ENCODE peak calls at places on chromosomes 5 and 9, in five cellular contexts. One of them, this sample, is unnamed.

GRCh38 chr5:73435640-73436534 is 12.7 kb downstream of the FOXD1 start:
- DNase-seq in activated effector memory CD4-positive, alpha-beta T cell treated with anti-CD3 and anti-CD28 coated beads, Interleukin-2, amount 50 U/mL, for 16 hours: no peak
- DNase-seq in GM10248: no peak
- DNase-seq in COLO829: no peak
- DNase-seq in Calu3: no peak
- DNase-seq in this sample: no peak

GRCh38 chr5:96146675-96147074 is 185.0 kb upstream of the ELL2 start:
- DNase-seq in Calu3: no peak
- DNase-seq in activated effector memory CD4-positive, alpha-beta T cell treated with anti-CD3 and anti-CD28 coated beads, Interleukin-2, amount 50 U/mL, for 16 hours: no peak
- DNase-seq in COLO829: no peak
- DNase-seq in GM10248: peak; percentile 22
- DNase-seq in this sample: no peak

GRCh38 chr9:14312721-14313377 is 1.1 kb downstream of the NFIB start:
- DNase-seq in COLO829: no peak
- DNase-seq in GM10248: peak; percentile 14
- DNase-seq in Calu3: no peak
- DNase-seq in activated effector memory CD4-positive, alpha-beta T cell treated with anti-CD3 and anti-CD28 coated beads, Interleukin-2, amount 50 U/mL, for 16 hours: no peak
- DNase-seq in this sample: no peak

GRCh38 chr5:17224858-17225436 is 7.5 kb downstream of the BASP1 start:
- DNase-seq in GM10248: peak; percentile 32
- DNase-seq in activated effector memory CD4-positive, alpha-beta T cell treated with anti-CD3 and anti-CD28 coated beads, Interleukin-2, amount 50 U/mL, for 16 hours: no peak
- DNase-seq in Calu3: no peak
- DNase-seq in COLO829: no peak
- DNase-seq in this sample: no peak

GRCh38 chr5:72074238-72074637 is 33.0 kb upstream of the MAP1B start:
- DNase-seq in GM10248: no peak
- DNase-seq in COLO829: no peak
- DNase-seq in activated effector memory CD4-positive, alpha-beta T cell treated with anti-CD3 and anti-CD28 coated beads, Interleukin-2, amount 50 U/mL, for 16 hours: no peak
- DNase-seq in Calu3: no peak
- DNase-seq in this sample: peak; percentile 13

GRCh38 chr9:32968101-32969011 is 33.1 kb downstream of the APTX start:
- DNase-seq in activated effector memory CD4-positive, alpha-beta T cell treated with anti-CD3 and anti-CD28 coated beads, Interleukin-2, amount 50 U/mL, for 16 hours: peak; percentile 83
- DNase-seq in COLO829: peak; percentile 77
- DNase-seq in Calu3: peak; percentile 27
- DNase-seq in GM10248: peak; percentile 56
- DNase-seq in this sample: peak; percentile 29

GRCh38 chr9:130668196-130668595 is 3.8 kb downstream of the PRDM12 start:
- DNase-seq in Calu3: no peak
- DNase-seq in GM10248: no peak
- DNase-seq in activated effector memory CD4-positive, alpha-beta T cell treated with anti-CD3 and anti-CD28 coated beads, Interleukin-2, amount 50 U/mL, for 16 hours: no peak
- DNase-seq in COLO829: no peak
- DNase-seq in this sample: no peak

GRCh38 chr5:98454407-98454806 is 319.1 kb upstream of the RGMB start:
- DNase-seq in Calu3: no peak
- DNase-seq in COLO829: no peak
- DNase-seq in activated effector memory CD4-positive, alpha-beta T cell treated with anti-CD3 and anti-CD28 coated beads, Interleukin-2, amount 50 U/mL, for 16 hours: no peak
- DNase-seq in GM10248: no peak
- DNase-seq in this sample: no peak

GRCh38 chr5:137395011-137395755 is 103.9 kb downstream of the SPOCK1 start:
- DNase-seq in COLO829: no peak
- DNase-seq in GM10248: no peak
- DNase-seq in Calu3: no peak
- DNase-seq in activated effector memory CD4-positive, alpha-beta T cell treated with anti-CD3 and anti-CD28 coated beads, Interleukin-2, amount 50 U/mL, for 16 hours: no peak
- DNase-seq in this sample: peak; percentile 20

GRCh38 chr5:103336967-103337366 is 78.4 kb downstream of the MACIR start:
- DNase-seq in COLO829: no peak
- DNase-seq in Calu3: no peak
- DNase-seq in activated effector memory CD4-positive, alpha-beta T cell treated with anti-CD3 and anti-CD28 coated beads, Interleukin-2, amount 50 U/mL, for 16 hours: no peak
- DNase-seq in GM10248: no peak
- DNase-seq in this sample: no peak

GRCh38 chr5:23208959-23209431 is 298.4 kb upstream of the PRDM9 start:
- DNase-seq in Calu3: peak; percentile 31
- DNase-seq in COLO829: peak; percentile 28
- DNase-seq in activated effector memory CD4-positive, alpha-beta T cell treated with anti-CD3 and anti-CD28 coated beads, Interleukin-2, amount 50 U/mL, for 16 hours: no peak
- DNase-seq in GM10248: peak; percentile 42
- DNase-seq in this sample: no peak

GRCh38 chr9:137195525-137196220 is 4.9 kb downstream of the TPRN start:
- DNase-seq in GM10248: no peak
- DNase-seq in Calu3: peak; percentile 52
- DNase-seq in activated effector memory CD4-positive, alpha-beta T cell treated with anti-CD3 and anti-CD28 coated beads, Interleukin-2, amount 50 U/mL, for 16 hours: no peak
- DNase-seq in COLO829: no peak
- DNase-seq in this sample: peak; percentile 96